ENCODE peak calls at places on chromosomes 4 and X, in ten cellular contexts. V, H, X, G, P, O, K, U, L and Y are unnamed samples.

GRCh38 chr4:23039813-23040212 is 347.1 kb downstream of the GBA3 start:
- DNase-seq in V (no peak), H (no peak), X (no peak), G (no peak), P (no peak), O (no peak), K (no peak), U (no peak), L (no peak), Y (no peak)

GRCh38 chr4:48047896-48048295 is 31.3 kb downstream of the NIPAL1 start:
- DNase-seq in V (no peak), H (no peak), X (peak), G (no peak), P (no peak), O (peak), K (no peak), U (no peak), L (no peak), Y (no peak)

GRCh38 chr4:37483610-37484009 is 202.6 kb downstream of the RELL1 start:
- DNase-seq in V (no peak), H (no peak), X (no peak), G (no peak), P (no peak), O (no peak), K (no peak), U (no peak), L (no peak), Y (no peak)

GRCh38 chr4:169103966-169104412 is 93.9 kb upstream of the CBR4 start:
- DNase-seq in V (no peak), H (no peak), X (no peak), G (no peak), P (no peak), O (no peak), K (no peak), U (peak), L (no peak), Y (peak)

GRCh38 chr4:140213116-140213515 is 59.1 kb upstream of the MAML3 start:
- DNase-seq in V (no peak), H (no peak), X (no peak), G (no peak), P (no peak), O (peak), K (no peak), U (no peak), L (no peak), Y (no peak)

GRCh38 chr4:123127865-123128264 is 205.5 kb upstream of the NUDT6 start:
- DNase-seq in V (no peak), H (no peak), X (no peak), G (no peak), P (no peak), O (no peak), K (no peak), U (no peak), L (no peak), Y (no peak)

GRCh38 chrX:69616520-69617203 is 749 bp downstream of the EDA start:
- DNase-seq in V (no peak), H (no peak), X (peak), G (no peak), P (peak), O (peak), K (no peak), U (peak), L (peak), Y (no peak)

GRCh38 chr4:1664141-1664540 is 20.0 kb downstream of the FAM53A start:
- DNase-seq in V (no peak), H (no peak), X (no peak), G (no peak), P (no peak), O (no peak), K (no peak), U (no peak), L (no peak), Y (no peak)

GRCh38 chrX:40171513-40172168 is 73.9 kb upstream of the BCOR start:
- DNase-seq in V (no peak), H (no peak), X (no peak), G (no peak), P (peak), O (no peak), K (no peak), U (no peak), L (peak), Y (no peak)

GRCh38 chr4:108114503-108114902 is 54.2 kb downstream of the LEF1 start:
- DNase-seq in V (no peak), H (no peak), X (no peak), G (no peak), P (no peak), O (no peak), K (no peak), U (peak), L (no peak), Y (no peak)

GRCh38 chr4:40842725-40843401 is 93.1 kb downstream of the NSUN7 start:
- DNase-seq in V (no peak), H (no peak), X (no peak), G (no peak), P (no peak), O (no peak), K (peak), U (no peak), L (peak), Y (no peak)

GRCh38 chr4:99087887-99088484 is 602 bp downstream of the ADH5 start:
- DNase-seq in V (no peak), H (no peak), X (peak), G (no peak), P (no peak), O (peak), K (peak), U (peak), L (peak), Y (peak)

GRCh38 chr4:59161249-59161648 is 2038.9 kb upstream of the ADGRL3 start:
- DNase-seq in V (no peak), H (no peak), X (no peak), G (no peak), P (no peak), O (no peak), K (no peak), U (peak), L (no peak), Y (no peak)

GRCh38 chr4:10715696-10716095 is 31.1 kb upstream of the CLNK start:
- DNase-seq in V (no peak), H (no peak), X (no peak), G (no peak), P (no peak), O (no peak), K (no peak), U (peak), L (no peak), Y (no peak)

GRCh38 chrX:86102341-86102740 is 45.9 kb upstream of the DACH2 start:
- DNase-seq in V (no peak), H (no peak), X (no peak), G (no peak), P (no peak), O (no peak), K (no peak), U (no peak), L (no peak), Y (no peak)

GRCh38 chr4:43716721-43717395 is 731.8 kb downstream of the KCTD8 start:
- DNase-seq in V (no peak), H (no peak), X (no peak), G (no peak), P (no peak), O (no peak), K (no peak), U (no peak), L (no peak), Y (no peak)

GRCh38 chrX:93422693-93423092 is 250.7 kb downstream of the NAP1L3 start:
- DNase-seq in V (no peak), H (no peak), X (no peak), G (no peak), P (no peak), O (no peak), K (no peak), U (peak), L (no peak), Y (no peak)

GRCh38 chrX:42751573-42751972 is 26.4 kb downstream of the PPP1R2C start:
- DNase-seq in V (no peak), H (no peak), X (no peak), G (no peak), P (no peak), O (no peak), K (no peak), U (no peak), L (no peak), Y (no peak)

GRCh38 chr4:77248805-77249204 is 91.8 kb downstream of the CCNG2 start:
- DNase-seq in V (no peak), H (no peak), X (peak), G (no peak), P (no peak), O (no peak), K (no peak), U (no peak), L (no peak), Y (no peak)

GRCh38 chr4:75189976-75190375 is 257.1 kb downstream of the PARM1 start:
- DNase-seq in V (no peak), H (no peak), X (no peak), G (no peak), P (no peak), O (no peak), K (no peak), U (no peak), L (no peak), Y (no peak)

GRCh38 chr4:109185951-109186350 is 116.5 kb downstream of the COL25A1 start:
- DNase-seq in V (no peak), H (no peak), X (no peak), G (no peak), P (no peak), O (no peak), K (no peak), U (peak), L (no peak), Y (no peak)
- TF ChIP-seq POLR2AphosphoS5 in V (no peak), H (no peak), X (no peak), G (no peak), P (no peak), O (no peak), K (no peak), U (no peak), L (no peak), Y (no peak)

GRCh38 chr4:578451-579443 is 2.7 kb upstream of the TMEM271 start:
- DNase-seq in V (no peak), H (no peak), X (no peak), G (no peak), P (peak), O (no peak), K (no peak), U (peak), L (no peak), Y (no peak)

GRCh38 chr4:583820-584219 is 7.7 kb upstream of the TMEM271 start:
- DNase-seq in V (no peak), H (no peak), X (no peak), G (no peak), P (no peak), O (no peak), K (no peak), U (no peak), L (no peak), Y (no peak)

GRCh38 chr4:579543-580175 is 3.6 kb upstream of the TMEM271 start:
- DNase-seq in V (no peak), H (no peak), X (no peak), G (no peak), P (no peak), O (no peak), K (no peak), U (peak), L (no peak), Y (no peak)

GRCh38 chr4:581181-581580 is 5.1 kb upstream of the TMEM271 start:
- DNase-seq in V (no peak), H (no peak), X (no peak), G (no peak), P (no peak), O (no peak), K (no peak), U (no peak), L (no peak), Y (no peak)

DNA sequence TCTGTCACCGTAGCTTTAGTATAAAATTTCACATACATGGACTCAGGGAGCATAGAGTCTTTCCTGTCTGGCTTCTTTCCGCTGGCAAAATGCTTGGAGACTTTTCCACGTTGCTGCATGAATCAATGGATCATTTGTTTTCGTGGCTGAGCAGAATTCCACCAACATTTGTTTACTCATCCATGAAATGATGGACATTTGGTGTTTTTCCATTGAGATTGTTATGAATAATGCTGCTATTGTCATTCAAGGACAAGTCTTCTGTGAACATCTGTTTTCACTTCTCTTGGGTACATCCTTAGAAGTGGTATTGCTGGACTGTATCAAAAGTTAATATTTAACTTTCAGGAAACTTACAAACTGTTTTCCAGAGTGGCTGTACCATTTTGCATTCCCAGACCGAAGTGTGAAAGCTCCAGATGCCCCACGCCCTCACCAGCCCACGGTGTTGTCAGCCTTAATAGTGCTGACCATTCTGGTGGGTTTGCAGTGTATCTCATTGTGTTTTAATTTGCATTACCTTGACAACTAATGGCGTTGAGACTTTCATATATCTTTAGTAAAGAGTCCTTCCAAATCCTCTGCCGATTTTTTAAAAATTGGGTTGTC is 5.8 kb upstream of the TMEM271 start:
- DNase-seq in V (no peak), H (no peak), X (no peak), G (no peak), P (no peak), O (no peak), K (no peak), U (no peak), L (no peak), Y (no peak)
- H3K4me3 ChIP-seq in V (no peak), H (no peak), X (no peak), G (no peak), P (no peak), O (no peak), K (no peak), U (no peak), L (no peak), Y (no peak)

GRCh38 chr4:145098675-145099037 is 545 bp downstream of the ABCE1 start:
- DNase-seq in V (no peak), H (peak), X (no peak), G (no peak), P (no peak), O (peak), K (no peak), U (no peak), L (peak), Y (peak)

GRCh38 chr4:145099653-145100052 is 1.5 kb downstream of the ABCE1 start:
- DNase-seq in V (no peak), H (no peak), X (no peak), G (no peak), P (no peak), O (no peak), K (no peak), U (no peak), L (no peak), Y (no peak)

GRCh38 chr4:145097331-145097820 is 620 bp downstream of the ANAPC10 start:
- DNase-seq in V (no peak), H (no peak), X (no peak), G (no peak), P (no peak), O (no peak), K (no peak), U (no peak), L (no peak), Y (no peak)

GRCh38 chr4:145101091-145101490 is 3.0 kb downstream of the ABCE1 start:
- DNase-seq in V (no peak), H (no peak), X (no peak), G (no peak), P (no peak), O (no peak), K (no peak), U (no peak), L (no peak), Y (no peak)

GRCh38 chr4:145097821-145098674 is at the start of the genes ABCE1 and ANAPC10:
- DNase-seq in V (peak), H (peak), X (peak), G (no peak), P (peak), O (peak), K (peak), U (peak), L (peak), Y (peak)
- TF ChIP-seq CTCF in V (no peak), H (peak), X (no peak), G (no peak), P (no peak), O (no peak), K (no peak), U (no peak), L (no peak), Y (no peak)

GRCh38 chr4:176259330-176260090 is 9.5 kb downstream of the ASB5 start:
- DNase-seq in V (no peak), H (no peak), X (no peak), G (no peak), P (no peak), O (no peak), K (no peak), U (no peak), L (no peak), Y (no peak)
- TF ChIP-seq POLR2AphosphoS5 in V (no peak), H (no peak), X (no peak), G (no peak), P (no peak), O (no peak), K (no peak), U (no peak), L (no peak), Y (no peak)

GRCh38 chr4:130077275-130077674 is 981.3 kb downstream of the C4orf33 start:
- DNase-seq in V (no peak), H (no peak), X (no peak), G (no peak), P (no peak), O (no peak), K (no peak), U (no peak), L (no peak), Y (no peak)

GRCh38 chr4:130073145-130073790 is 977.3 kb downstream of the C4orf33 start:
- DNase-seq in V (no peak), H (no peak), X (no peak), G (no peak), P (no peak), O (no peak), K (no peak), U (no peak), L (no peak), Y (no peak)

GRCh38 chr4:130071746-130072145 is 975.8 kb downstream of the C4orf33 start:
- DNase-seq in V (no peak), H (no peak), X (no peak), G (no peak), P (no peak), O (no peak), K (no peak), U (no peak), L (no peak), Y (no peak)

GRCh38 chr4:130074096-130074495 is 978.1 kb downstream of the C4orf33 start:
- DNase-seq in V (no peak), H (no peak), X (peak), G (no peak), P (no peak), O (no peak), K (no peak), U (peak), L (no peak), Y (no peak)
- H3K4me3 ChIP-seq in V (no peak), H (no peak), X (no peak), G (no peak), P (no peak), O (no peak), K (no peak), U (no peak), L (no peak), Y (no peak)

GRCh38 chr4:120057416-120057815 is 9.2 kb downstream of the MAD2L1 start:
- DNase-seq in V (no peak), H (no peak), X (no peak), G (no peak), P (no peak), O (no peak), K (no peak), U (no peak), L (no peak), Y (no peak)
- TF ChIP-seq CTCF in V (no peak), H (no peak), X (no peak), G (no peak), P (no peak), O (no peak), K (no peak), U (no peak), L (no peak), Y (no peak)

DNA sequence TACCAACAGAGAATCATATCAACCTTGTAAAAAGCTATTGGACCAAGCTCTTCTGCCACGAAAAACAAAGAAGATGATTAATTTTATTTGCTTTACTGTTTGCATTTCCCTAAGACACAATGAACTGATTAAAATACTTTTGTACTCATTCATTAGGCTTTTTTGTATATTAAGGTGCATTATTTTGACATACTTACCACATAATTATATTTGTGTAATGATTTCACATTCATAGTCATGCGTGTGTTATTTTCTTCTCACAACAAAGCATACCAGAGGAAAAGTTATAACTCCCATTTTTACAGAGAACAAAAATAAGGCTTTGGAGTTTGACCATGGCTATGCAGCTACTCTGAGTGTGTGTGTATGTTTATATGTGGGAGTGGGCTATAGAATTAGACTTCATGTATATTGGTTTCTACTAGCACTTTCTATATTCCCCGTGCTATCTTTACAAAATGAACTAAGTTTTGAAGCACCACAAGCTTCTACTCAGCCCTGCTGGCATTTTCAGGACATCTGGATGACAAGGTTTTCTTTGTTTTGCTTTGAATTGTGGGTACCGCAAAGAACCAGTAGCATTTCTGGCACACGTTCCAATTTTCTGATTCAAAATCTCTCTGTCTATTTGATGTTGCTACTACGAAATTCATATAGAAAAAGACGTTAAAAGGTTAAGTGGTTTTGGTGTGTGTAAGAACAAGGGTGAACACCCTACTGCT is 10.9 kb upstream of the FGF5 start:
- DNase-seq in V (no peak), H (no peak), X (no peak), G (no peak), P (no peak), O (no peak), K (no peak), U (no peak), L (no peak), Y (no peak)
- TF ChIP-seq POLR2AphosphoS5 in V (no peak), H (no peak), X (no peak), G (no peak), P (no peak), O (no peak), K (no peak), U (no peak), L (no peak), Y (no peak)

GRCh38 chrX:49308604-49309269 is 5.3 kb downstream of the GAGE10 start:
- DNase-seq in V (no peak), H (no peak), X (no peak), G (no peak), P (peak), O (no peak), K (no peak), U (no peak), L (no peak), Y (no peak)
- H3K4me3 ChIP-seq in V (no peak), H (no peak), X (peak), G (peak), P (peak), O (peak), K (peak), U (peak), L (peak), Y (peak)

GRCh38 chrX:29902004-29902403 is 313.4 kb upstream of the MAGEB2 start:
- DNase-seq in V (no peak), H (no peak), X (no peak), G (no peak), P (no peak), O (no peak), K (no peak), U (no peak), L (no peak), Y (no peak)

DNA sequence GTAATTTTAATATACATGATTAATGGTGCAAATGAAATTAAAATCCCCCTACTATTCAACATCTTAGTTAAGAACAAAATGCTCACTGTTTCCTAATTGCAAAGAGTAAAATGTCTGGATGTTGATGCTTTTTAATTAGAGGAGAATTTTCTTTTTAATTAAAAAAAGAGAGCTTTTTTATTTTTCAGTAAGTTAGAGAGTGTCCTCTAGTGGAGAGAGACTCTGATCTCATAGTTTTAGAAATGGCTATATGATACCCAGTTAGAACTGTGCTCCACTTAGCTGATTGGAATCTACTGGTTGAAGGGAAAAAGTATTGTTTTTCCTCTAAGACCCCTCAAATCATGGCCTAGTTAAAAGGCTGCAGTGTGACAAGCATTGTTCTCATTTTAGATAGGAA is 312.0 kb upstream of the MAGEB2 start:
- DNase-seq in V (no peak), H (no peak), X (no peak), G (no peak), P (no peak), O (no peak), K (no peak), U (peak), L (no peak), Y (no peak)
- TF ChIP-seq CTCF in V (peak), H (no peak), X (no peak), G (no peak), P (no peak), O (peak), K (no peak), U (peak), L (peak), Y (no peak)